ENCODE peak calls at places on chromosomes 2 and 18, in six cellular contexts. O, J, L, C, U and S are unnamed samples.

GRCh38 chr2:150051004-150051403 is 436.5 kb downstream of the RND3 start:
- DNase-seq in O (no peak), J (no peak), L (no peak), C (no peak), U (no peak), S (no peak)

GRCh38 chr2:122543815-122544214 is 788.4 kb downstream of the TSN start:
- DNase-seq in O (no peak), J (no peak), L (no peak), C (no peak), U (no peak), S (peak)

GRCh38 chr2:238706673-238707072 is 141.2 kb upstream of the TWIST2 start:
- DNase-seq in O (no peak), J (no peak), L (no peak), C (no peak), U (no peak), S (no peak)

GRCh38 chr2:174625031-174625430 is 27.4 kb upstream of the WIPF1 start:
- DNase-seq in O (no peak), J (no peak), L (no peak), C (no peak), U (no peak), S (peak)

GRCh38 chr2:105744909-105745853 is at the start of gene NCK2:
- DNase-seq in O (peak), J (peak), L (no peak), C (no peak), U (no peak), S (peak)

GRCh38 chr18:27762054-27762453 is 414.9 kb downstream of the CDH2 start:
- DNase-seq in O (no peak), J (peak), L (no peak), C (no peak), U (no peak), S (no peak)

GRCh38 chr2:39521876-39522517 is 84.9 kb upstream of the MAP4K3 start:
- DNase-seq in O (peak), J (peak), L (no peak), C (no peak), U (no peak), S (peak)

GRCh38 chr18:31040982-31041345 is 1.6 kb downstream of the DSC3 start:
- DNase-seq in O (no peak), J (no peak), L (no peak), C (no peak), U (no peak), S (no peak)

GRCh38 chr18:58148954-58149471 is 105.0 kb downstream of the NEDD4L start:
- DNase-seq in O (no peak), J (no peak), L (no peak), C (no peak), U (no peak), S (no peak)

GRCh38 chr2:231900486-231900942 is 25.7 kb downstream of the NPPC start:
- DNase-seq in O (peak), J (peak), L (peak), C (no peak), U (no peak), S (peak)

GRCh38 chr2:200758341-200758740 is 53.4 kb upstream of the BZW1 start:
- DNase-seq in O (no peak), J (no peak), L (no peak), C (no peak), U (no peak), S (no peak)

GRCh38 chr2:70123051-70123828 is 36.0 kb downstream of the PCBP1 start:
- DNase-seq in O (peak), J (peak), L (no peak), C (no peak), U (no peak), S (peak)

GRCh38 chr2:203579730-203580129 is 44.6 kb upstream of the RAPH1 start:
- DNase-seq in O (no peak), J (no peak), L (no peak), C (no peak), U (no peak), S (no peak)

GRCh38 chr2:96537734-96538486 is 1.4 kb downstream of the ARID5A start:
- DNase-seq in O (no peak), J (no peak), L (peak), C (peak), U (no peak), S (no peak)